ENCODE peak calls at places on chromosomes 7 and 10, in five cellular contexts. A, B, Q, W and D are unnamed samples.

GRCh38 chr10:93206652-93207051 is 133.0 kb downstream of the CYP26A1 start:
- DNase-seq in A (no peak), B (no peak), Q (no peak), W (no peak), D (no peak)

GRCh38 chr10:13439771-13440708 is 88.8 kb downstream of the BEND7 start:
- DNase-seq in A (peak; percentile 48), B (peak; percentile 25), Q (peak; percentile 89), W (no peak), D (no peak)

GRCh38 chr7:130708766-130709165 is 22.4 kb upstream of the TSGA13 start:
- DNase-seq in A (no peak), B (no peak), Q (no peak), W (no peak), D (no peak)

GRCh38 chr10:46311501-46311951 is 24.7 kb downstream of the ANTXRL start:
- DNase-seq in A (no peak), B (no peak), Q (peak; percentile 53), W (no peak), D (no peak)

GRCh38 chr7:22784346-22784745 is 38.3 kb downstream of the TOMM7 start:
- DNase-seq in A (no peak), B (no peak), Q (no peak), W (no peak), D (no peak)

GRCh38 chr10:66322261-66322660 is 603.6 kb upstream of the LRRTM3 start:
- DNase-seq in A (no peak), B (no peak), Q (no peak), W (no peak), D (no peak)

GRCh38 chr7:130996841-130997231 is 262.8 kb upstream of the KLF14 start:
- DNase-seq in A (no peak), B (no peak), Q (peak; percentile 80), W (no peak), D (no peak)

GRCh38 chr10:112711366-112711765 is 238.7 kb upstream of the TCF7L2 start:
- DNase-seq in A (no peak), B (no peak), Q (no peak), W (no peak), D (no peak)

GRCh38 chr7:63038987-63039386 is 959.7 kb upstream of the ZNF722 start:
- DNase-seq in A (no peak), B (no peak), Q (no peak), W (no peak), D (no peak)

GRCh38 chr7:94556028-94556427 is 46.4 kb downstream of the CASD1 start:
- DNase-seq in A (no peak), B (no peak), Q (no peak), W (no peak), D (no peak)

GRCh38 chr7:48154792-48155413 is 16.4 kb upstream of the ABCA13 start:
- DNase-seq in A (no peak), B (no peak), Q (no peak), W (no peak), D (no peak)

GRCh38 chr7:113292105-113292504 is 173.8 kb upstream of the SMIM30 start:
- DNase-seq in A (no peak), B (no peak), Q (peak; percentile 52), W (no peak), D (no peak)

GRCh38 chr7:17159500-17160037 is 138.9 kb upstream of the AHR start:
- DNase-seq in A (no peak), B (no peak), Q (no peak), W (no peak), D (no peak)

GRCh38 chr7:112938895-112939588 is 147.6 kb downstream of the GPR85 start:
- DNase-seq in A (peak; percentile 36), B (peak; percentile 22), Q (peak; percentile 77), W (no peak), D (peak; percentile 67)

GRCh38 chr7:12434012-12434642 is 30.5 kb upstream of the VWDE start:
- DNase-seq in A (no peak), B (no peak), Q (no peak), W (no peak), D (no peak)

GRCh38 chr10:24463683-24464426 is 254.9 kb downstream of the KIAA1217 start:
- DNase-seq in A (no peak), B (no peak), Q (no peak), W (peak; percentile 93), D (no peak)

GRCh38 chr7:28984219-28984618 is 26.1 kb upstream of the TRIL start:
- DNase-seq in A (no peak), B (no peak), Q (no peak), W (no peak), D (no peak)

GRCh38 chr10:116748041-116748440 is 5.7 kb upstream of the HSPA12A start:
- DNase-seq in A (no peak), B (no peak), Q (no peak), W (no peak), D (no peak)

GRCh38 chr10:74502963-74503608 is 323.3 kb upstream of the KAT6B start:
- DNase-seq in A (no peak), B (no peak), Q (no peak), W (no peak), D (no peak)

GRCh38 chr7:23341846-23342598 is 42.9 kb downstream of the MALSU1 start:
- DNase-seq in A (no peak), B (no peak), Q (no peak), W (no peak), D (no peak)

GRCh38 chr7:130912086-130912909 is 178.3 kb upstream of the KLF14 start:
- DNase-seq in A (no peak), B (no peak), Q (no peak), W (no peak), D (no peak)

GRCh38 chr10:44386546-44387052 is 1.7 kb upstream of the CXCL12 start:
- DNase-seq in A (peak; percentile 57), B (peak; percentile 72), Q (peak; percentile 84), W (no peak), D (peak; percentile 44)

GRCh38 chr10:92291921-92292860 is 1.2 kb downstream of the MARCHF5 start:
- DNase-seq in A (no peak), B (peak; percentile 50), Q (peak; percentile 83), W (peak; percentile 54), D (peak; percentile 54)

GRCh38 chr7:134798155-134798554 is 18.7 kb downstream of the CALD1 start:
- DNase-seq in A (no peak), B (no peak), Q (no peak), W (no peak), D (no peak)

GRCh38 chr7:136947347-136947746 is 78.9 kb downstream of the CHRM2 start:
- DNase-seq in A (no peak), B (no peak), Q (no peak), W (no peak), D (no peak)

GRCh38 chr7:141649865-141650499 is 52.0 kb downstream of the DENND11 start:
- DNase-seq in A (peak; percentile 40), B (no peak), Q (no peak), W (peak; percentile 15), D (peak; percentile 68)

GRCh38 chr7:90267263-90267858 is 22.4 kb downstream of the CFAP69 start:
- DNase-seq in A (no peak), B (no peak), Q (no peak), W (no peak), D (no peak)

GRCh38 chr10:32114500-32114899 is 58.3 kb upstream of the KIF5B start:
- DNase-seq in A (no peak), B (no peak), Q (no peak), W (no peak), D (no peak)

GRCh38 chr10:75624632-75625031 is 193.2 kb downstream of the LRMDA start:
- DNase-seq in A (no peak), B (no peak), Q (no peak), W (no peak), D (no peak)

GRCh38 chr7:44767912-44768662 is 19.4 kb downstream of the ZMIZ2 start:
- DNase-seq in A (no peak), B (peak; percentile 82), Q (peak; percentile 87), W (no peak), D (peak; percentile 81)

GRCh38 chr10:19629559-19629958 is 186.7 kb upstream of the PLXDC2 start:
- DNase-seq in A (no peak), B (peak; percentile 72), Q (peak; percentile 69), W (no peak), D (peak; percentile 83)

GRCh38 chr10:5723692-5724091 is 39.1 kb downstream of the TASOR2 start:
- DNase-seq in A (no peak), B (no peak), Q (no peak), W (no peak), D (no peak)

GRCh38 chr7:106465704-106466468 is 181.1 kb upstream of the NAMPT start:
- DNase-seq in A (no peak), B (no peak), Q (no peak), W (no peak), D (no peak)

GRCh38 chr10:24920907-24921881 is 31.2 kb downstream of the PRTFDC1 start:
- DNase-seq in A (no peak), B (peak; percentile 32), Q (no peak), W (no peak), D (peak; percentile 62)

GRCh38 chr10:126169899-126170298 is 218.4 kb downstream of the ADAM12 start:
- DNase-seq in A (no peak), B (no peak), Q (no peak), W (no peak), D (no peak)

DNA sequence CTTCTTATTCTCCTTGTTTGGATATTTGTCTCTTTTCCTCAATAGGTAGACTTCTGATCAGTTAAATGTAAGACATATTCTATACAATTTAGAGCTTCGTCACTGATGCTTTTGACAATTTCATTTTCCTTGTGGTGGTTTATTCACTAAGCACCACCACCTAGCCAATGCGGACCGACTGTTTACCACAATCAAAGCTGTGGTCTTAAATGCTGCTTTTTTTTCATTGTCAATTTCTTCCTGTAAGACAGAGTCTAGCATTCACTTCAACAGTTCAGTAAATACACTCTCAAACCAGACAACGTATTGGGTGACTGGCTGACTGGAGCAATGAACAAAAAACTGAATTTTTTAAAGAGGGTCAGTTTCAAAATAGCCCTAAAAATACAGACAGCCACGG is 239.0 kb downstream of the DNAJB6 start:
- DNase-seq in A (no peak), B (no peak), Q (no peak), W (no peak), D (no peak)
- TF ChIP-seq CTCF in A (no peak), B (no peak), Q (no peak), W (no peak), D (no peak)

DNA sequence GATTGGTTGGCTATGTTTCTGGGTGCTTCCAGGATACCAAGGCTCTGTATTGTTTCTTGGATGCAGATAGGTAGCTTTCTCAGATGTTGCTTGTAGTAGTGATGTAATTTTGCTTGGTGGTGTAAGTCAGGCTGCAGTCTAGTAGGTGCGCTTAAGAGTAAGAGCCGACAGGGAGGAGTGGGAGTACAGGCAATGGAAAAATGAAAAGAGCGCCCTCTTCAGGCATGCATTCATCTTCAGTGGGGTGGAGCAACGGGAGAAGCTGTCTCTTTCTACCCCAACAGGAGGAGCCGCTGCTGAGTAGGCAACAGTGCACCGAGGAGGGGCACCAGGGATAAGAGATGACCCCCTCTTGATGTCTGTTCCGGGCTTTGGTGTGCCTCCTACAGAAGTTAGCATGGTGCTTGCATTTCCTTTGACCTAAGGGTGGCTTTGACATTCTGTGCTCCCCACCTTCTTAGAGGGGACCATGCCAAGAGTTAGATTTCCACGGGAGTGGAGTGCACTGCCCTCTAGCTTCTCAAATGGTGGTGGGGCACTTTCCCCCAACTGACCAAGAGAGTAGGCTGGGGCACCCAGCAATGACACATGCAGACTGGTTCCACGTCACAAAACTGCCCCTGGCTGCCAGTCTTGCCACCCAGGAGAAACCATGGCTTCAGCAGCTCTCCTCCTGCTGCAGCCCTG is 56.1 kb downstream of the ZNF783 start:
- DNase-seq in A (no peak), B (no peak), Q (no peak), W (no peak), D (no peak)
- TF ChIP-seq CTCF in A (no peak), B (no peak), Q (no peak), W (peak; percentile 21), D (no peak)

GRCh38 chr10:3866347-3866746 is 81.3 kb upstream of the KLF6 start:
- DNase-seq in A (no peak), B (no peak), Q (no peak), W (no peak), D (no peak)
- TF ChIP-seq CTCF in A (no peak), B (no peak), Q (no peak), W (no peak), D (no peak)

GRCh38 chr10:58319599-58319998 is 15.2 kb upstream of the UBE2D1 start:
- DNase-seq in A (no peak), B (no peak), Q (no peak), W (no peak), D (no peak)
- TF ChIP-seq CTCF in A (no peak), B (peak; percentile 17), Q (no peak), W (no peak), D (no peak)